ENCODE peak calls at places on chromosomes 5 and 9, in nine cellular contexts. Y, Q, D, P, U, S, O, E and K are unnamed samples.

GRCh38 chr9:99833735-99834134 is 12.1 kb downstream of the NR4A3 start:
- DNase-seq in Q (no peak), E (no peak), P (no peak), D (no peak), U (no peak), O (no peak), S (no peak), Y (no peak), K (no peak)

GRCh38 chr5:138824924-138825863 is 49.9 kb downstream of the LRRTM2 start:
- DNase-seq in D (no peak), E (no peak), P (peak; percentile 5), O (peak; percentile 11), U (no peak), Q (no peak), Y (peak; percentile 61), S (no peak), K (no peak)

GRCh38 chr9:95171596-95171995 is 145.9 kb downstream of the FANCC start:
- DNase-seq in P (no peak), Y (no peak), O (no peak), S (no peak), Q (no peak), U (no peak), D (no peak), E (no peak), K (no peak)

GRCh38 chr5:66410056-66410455 is 186.1 kb upstream of the MAST4 start:
- DNase-seq in U (no peak), O (no peak), E (no peak), Y (peak; percentile 36), S (no peak), D (no peak), P (no peak), Q (no peak), K (no peak)

GRCh38 chr5:34691326-34691725 is 35.2 kb downstream of the RAI14 start:
- DNase-seq in Q (no peak), D (no peak), S (no peak), O (no peak), P (no peak), E (no peak), U (no peak), Y (no peak), K (no peak)

GRCh38 chr9:77158772-77159513 is 18.4 kb upstream of the VPS13A start:
- DNase-seq in Y (no peak), S (no peak), P (no peak), O (no peak), U (no peak), E (no peak), Q (no peak), D (no peak), K (no peak)

GRCh38 chr5:1507961-1508678 is 15.6 kb downstream of the LPCAT1 start:
- DNase-seq in S (peak; percentile 15), E (peak; percentile 7), Q (no peak), U (no peak), P (no peak), O (no peak), Y (no peak), D (no peak), K (peak; percentile 3)

GRCh38 chr9:100309992-100310391 is 42.8 kb downstream of the TEX10 start:
- DNase-seq in Q (no peak), P (no peak), U (no peak), Y (no peak), S (no peak), D (no peak), E (no peak), O (no peak), K (no peak)

GRCh38 chr9:13586726-13587392 is 307.4 kb upstream of the MPDZ start:
- DNase-seq in Y (no peak), D (no peak), Q (no peak), U (no peak), P (no peak), E (no peak), S (no peak), O (no peak), K (no peak)
- H3K27ac ChIP-seq in Y (no peak overlapping the region), D (peak overlapping the region; percentile 89), Q (no peak overlapping the region), U (no peak overlapping the region), P (no peak overlapping the region), E (no peak overlapping the region), S (no peak overlapping the region), O (no peak overlapping the region), K (no peak overlapping the region)

GRCh38 chr5:149614034-149614907 is 33.0 kb downstream of the ARHGEF37 start:
- DNase-seq in Q (no peak), P (no peak), U (no peak), S (no peak), D (no peak), O (no peak), Y (no peak), E (no peak), K (no peak)

GRCh38 chr5:149617760-149618306 is 36.5 kb downstream of the ARHGEF37 start:
- DNase-seq in O (no peak), D (no peak), S (no peak), U (no peak), Y (no peak), Q (no peak), E (no peak), P (no peak), K (no peak)

GRCh38 chr5:149615976-149616375 is 34.7 kb downstream of the ARHGEF37 start:
- DNase-seq in Q (no peak), E (no peak), O (no peak), P (no peak), Y (no peak), U (no peak), S (no peak), D (no peak), K (no peak)

GRCh38 chr5:149618581-149619248 is 37.4 kb downstream of the ARHGEF37 start:
- DNase-seq in Y (peak; percentile 78), D (peak; percentile 9), S (no peak), Q (no peak), E (peak; percentile 27), U (no peak), O (peak; percentile 73), P (peak; percentile 21), K (peak; percentile 47)

GRCh38 chr5:149616727-149617284 is 35.5 kb downstream of the ARHGEF37 start:
- DNase-seq in E (no peak), S (no peak), P (no peak), U (no peak), Q (no peak), Y (no peak), O (no peak), D (no peak), K (no peak)
- H3K27ac ChIP-seq in E (no peak overlapping the region), S (no peak overlapping the region), P (no peak overlapping the region), U (no peak overlapping the region), Q (no peak overlapping the region), Y (no peak overlapping the region), O (no peak overlapping the region), D (no peak overlapping the region), K (peak overlapping the region; percentile 64)

GRCh38 chr5:40909723-40910122 is 426 bp downstream of the C7 start:
- DNase-seq in S (no peak), O (no peak), Q (no peak), U (no peak), Y (no peak), P (no peak), D (no peak), E (no peak), K (no peak)

GRCh38 chr5:40904205-40904993 is 4.9 kb upstream of the C7 start:
- DNase-seq in Y (peak; percentile 67), D (no peak), O (peak; percentile 71), E (peak; percentile 74), U (no peak), Q (peak; percentile 3), P (no peak), S (peak; percentile 79), K (peak; percentile 70)

GRCh38 chr5:40909233-40909632 is at the start of gene C7:
- DNase-seq in S (no peak), E (no peak), O (no peak), P (no peak), Q (no peak), Y (peak; percentile 49), U (no peak), D (no peak), K (no peak)

GRCh38 chr5:40906351-40906751 is 2.9 kb upstream of the C7 start:
- DNase-seq in U (no peak), E (no peak), D (no peak), Y (no peak), Q (no peak), P (no peak), S (no peak), O (no peak), K (no peak)

DNA sequence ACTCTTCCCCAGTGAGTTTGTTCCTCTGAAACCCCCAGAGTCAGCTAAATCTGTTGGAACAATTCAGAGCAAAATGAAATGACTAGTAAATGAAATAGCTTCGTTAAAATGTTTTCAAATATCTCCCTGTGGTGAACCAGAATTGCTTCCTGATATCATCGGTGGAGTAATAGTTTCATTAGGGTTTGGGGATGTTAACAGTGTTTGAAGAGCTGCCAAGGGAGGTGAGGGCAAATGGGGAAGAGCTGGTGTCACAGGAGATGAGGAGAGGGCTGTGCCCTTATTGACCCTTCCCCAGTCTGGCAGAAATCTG is 4.3 kb upstream of the C7 start:
- DNase-seq in Q (no peak), Y (peak; percentile 15), O (no peak), P (no peak), U (no peak), E (no peak), S (no peak), D (no peak), K (no peak)
- H3K27ac ChIP-seq in Q (no peak overlapping the region), Y (no peak overlapping the region), O (no peak overlapping the region), P (no peak overlapping the region), U (no peak overlapping the region), E (no peak overlapping the region), S (peak overlapping the region; percentile 60), D (no peak overlapping the region), K (no peak overlapping the region)

GRCh38 chr5:115509547-115509946 is 35.0 kb downstream of the FEM1C start:
- DNase-seq in D (no peak), S (no peak), P (no peak), E (no peak), Q (no peak), U (no peak), Y (no peak), O (no peak), K (no peak)
- H3K27ac ChIP-seq in D (no peak overlapping the region), S (no peak overlapping the region), P (no peak overlapping the region), E (no peak overlapping the region), Q (no peak overlapping the region), U (no peak overlapping the region), Y (no peak overlapping the region), O (no peak overlapping the region), K (no peak overlapping the region)

GRCh38 chr5:21154526-21154925 is 1166.5 kb upstream of the CDH18 start:
- DNase-seq in O (no peak), P (no peak), S (no peak), Q (no peak), U (no peak), D (no peak), Y (no peak), E (no peak), K (no peak)

DNA sequence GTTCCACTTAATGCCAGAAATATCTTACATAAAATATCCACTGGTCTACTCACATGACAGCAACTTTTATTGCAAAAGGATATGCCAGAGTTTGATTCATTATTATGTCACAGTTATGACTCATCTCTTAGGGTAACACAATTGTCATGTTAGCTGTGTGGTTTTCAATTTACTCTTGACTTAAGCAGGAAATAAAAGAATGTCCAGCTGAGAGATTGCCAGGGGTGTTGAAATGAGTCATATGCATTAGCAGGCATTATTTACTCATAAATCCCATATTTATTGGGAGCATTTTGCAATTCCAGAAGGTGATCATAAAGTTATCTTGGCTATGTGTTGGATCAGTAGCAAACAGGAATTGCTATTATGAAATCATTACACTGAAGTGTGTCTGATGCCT is 1164.6 kb upstream of the CDH18 start:
- DNase-seq in Q (no peak), D (no peak), O (peak; percentile 58), P (no peak), E (no peak), U (no peak), Y (no peak), S (no peak), K (no peak)
- H3K27ac ChIP-seq in Q (no peak overlapping the region), D (no peak overlapping the region), O (no peak overlapping the region), P (no peak overlapping the region), E (no peak overlapping the region), U (no peak overlapping the region), Y (no peak overlapping the region), S (no peak overlapping the region), K (no peak overlapping the region)

GRCh38 chr9:127057970-127058644 is 64.3 kb downstream of the ANGPTL2 start:
- DNase-seq in P (no peak), Q (no peak), O (no peak), S (no peak), E (no peak), U (no peak), Y (no peak), D (no peak), K (no peak)
- H3K27ac ChIP-seq in P (no peak overlapping the region), Q (no peak overlapping the region), O (no peak overlapping the region), S (no peak overlapping the region), E (no peak overlapping the region), U (no peak overlapping the region), Y (no peak overlapping the region), D (peak overlapping the region; percentile 87), K (no peak overlapping the region)